ENCODE peak calls at places on chromosomes 2 and 18, in five cellular contexts. R is MV-4-11, K is right cardiac atrium, O is cardiac fibroblast, V is GM04504. Y is an unnamed sample.

GRCh38 chr2:120594856-120595685 is 140.6 kb upstream of the GLI2 start:
- DNase-seq in V (no peak), O (no peak), K (peak), R (no peak), Y (peak)

GRCh38 chr2:157785866-157786662 is 90.1 kb downstream of the ACVR1 start:
- DNase-seq in K (no peak), V (no peak), R (no peak), O (no peak), Y (no peak)

GRCh38 chr2:120205901-120206581 is 17.2 kb downstream of the TMEM185B start:
- DNase-seq in K (peak), V (no peak), R (no peak), O (no peak), Y (no peak)

GRCh38 chr18:80167947-80168745 is 59.1 kb downstream of the ADNP2 start:
- DNase-seq in R (no peak), V (no peak), O (no peak), K (no peak), Y (no peak)

GRCh38 chr2:84925336-84925723 is 19.9 kb downstream of the TMSB10 start:
- DNase-seq in V (no peak), R (no peak), K (no peak), O (no peak), Y (no peak)

GRCh38 chr18:69789794-69790193 is 157.9 kb downstream of the CD226 start:
- DNase-seq in R (no peak), K (no peak), O (no peak), V (no peak), Y (no peak)

GRCh38 chr2:173568054-173568453 is 213.4 kb downstream of the CDCA7 start:
- DNase-seq in O (no peak), R (peak), V (no peak), K (no peak), Y (no peak)

GRCh38 chr2:110114007-110114591 is 1.5 kb downstream of the MALL start:
- DNase-seq in K (peak), R (no peak), V (no peak), O (no peak), Y (no peak)

GRCh38 chr2:23386422-23387220 is 1.6 kb downstream of the KLHL29 start:
- DNase-seq in V (no peak), O (peak), R (no peak), K (peak), Y (no peak)

GRCh38 chr2:190646780-190647626 is 1.9 kb upstream of the NAB1 start:
- DNase-seq in O (peak), K (peak), R (no peak), V (no peak), Y (no peak)

GRCh38 chr2:226730487-226730886 is 69.1 kb downstream of the IRS1 start:
- DNase-seq in O (peak), V (no peak), K (no peak), R (no peak), Y (no peak)

GRCh38 chr2:218621007-218621406 is 13.3 kb downstream of the PLCD4 start:
- DNase-seq in V (no peak), R (no peak), O (no peak), K (no peak), Y (no peak)

GRCh38 chr2:171383141-171383540 is 50.6 kb downstream of the METTL8 start:
- DNase-seq in V (no peak), K (no peak), R (no peak), O (no peak), Y (no peak)

GRCh38 chr2:222904557-222905258 is 43.9 kb downstream of the ACSL3 start:
- DNase-seq in K (no peak), O (peak), V (peak), R (no peak), Y (no peak)

GRCh38 chr2:109370399-109370990 is 241.5 kb downstream of the SH3RF3 start:
- DNase-seq in R (no peak), V (no peak), K (no peak), O (no peak), Y (peak)

GRCh38 chr2:7154666-7155065 is 237.5 kb downstream of the RNF144A start:
- DNase-seq in K (no peak), V (no peak), O (no peak), R (no peak), Y (no peak)

GRCh38 chr2:203585541-203585940 is 50.4 kb upstream of the RAPH1 start:
- DNase-seq in R (no peak), V (no peak), O (no peak), K (no peak), Y (no peak)

GRCh38 chr18:62437520-62438329 is 85.1 kb upstream of the ZCCHC2 start:
- DNase-seq in R (peak), K (peak), V (no peak), O (peak), Y (no peak)

Y was measured in Right ventricle myocardium inferior.